ENCODE peak calls at places on chromosomes 1 and 21, in nine cellular contexts. C is lower lobe of right lung, N is fibroblast of mammary gland, H is lower leg skin, I is adrenal gland, T is astrocyte, S is left lung, K is IMR-90, R is esophagus squamous epithelium. J is an unnamed sample.
A peak's percentile ranks its signal among the peaks of the same experiment; 100 is the strongest.

GRCh38 chr1:19169642-19170041 is 40.4 kb downstream of the UBR4 start:
- DNase-seq in R (no peak), K (peak; percentile 80), H (no peak), I (no peak), T (peak; percentile 48), N (peak; percentile 66), C (no peak), S (no peak), J (no peak)

GRCh38 chr1:208047476-208047934 is 136.6 kb upstream of the CD34 start:
- DNase-seq in T (peak; percentile 48), I (no peak), H (peak; percentile 92), S (peak; percentile 67), C (peak; percentile 64), N (peak; percentile 36), K (peak; percentile 43), R (no peak), J (peak; percentile 55)

GRCh38 chr1:201224671-201225400 is 34.2 kb downstream of the IGFN1 start:
- DNase-seq in C (no peak), R (no peak), I (no peak), S (peak; percentile 10), N (peak; percentile 76), K (no peak), H (peak; percentile 72), T (no peak), J (peak; percentile 16)

GRCh38 chr1:119132179-119132578 is 8.3 kb downstream of the WARS2 start:
- DNase-seq in I (no peak), R (no peak), T (no peak), N (peak; percentile 37), S (no peak), K (no peak), C (no peak), H (no peak), J (no peak)

GRCh38 chr1:197868751-197869501 is 33.5 kb upstream of the C1orf53 start:
- DNase-seq in C (no peak), R (no peak), H (no peak), T (peak; percentile 36), N (peak; percentile 76), I (peak; percentile 27), K (peak; percentile 70), S (no peak), J (peak; percentile 78)

GRCh38 chr1:171254859-171255258 is 6.6 kb downstream of the FMO1 start:
- DNase-seq in H (no peak), T (peak; percentile 36), I (no peak), R (no peak), K (peak; percentile 47), S (no peak), C (no peak), N (peak; percentile 59), J (no peak)

GRCh38 chr1:158417586-158417985 is 8.5 kb downstream of the OR10K2 start:
- DNase-seq in S (no peak), I (no peak), C (no peak), T (no peak), R (no peak), N (no peak), K (no peak), H (no peak), J (no peak)

GRCh38 chr1:179142889-179143299 is 61.0 kb downstream of the TOR3A start:
- DNase-seq in S (no peak), C (no peak), K (peak; percentile 99), I (no peak), N (peak; percentile 99), T (peak; percentile 99), H (no peak), R (no peak), J (peak; percentile 98)

GRCh38 chr1:87765686-87766085 is 437.0 kb downstream of the LMO4 start:
- DNase-seq in H (no peak), K (peak; percentile 88), S (no peak), T (no peak), N (peak; percentile 89), C (no peak), R (no peak), I (no peak), J (peak; percentile 66)

GRCh38 chr1:77796695-77797405 is 17.4 kb downstream of the MIGA1 start:
- DNase-seq in K (no peak), S (no peak), R (no peak), I (no peak), T (no peak), H (no peak), C (no peak), N (no peak), J (no peak)

GRCh38 chr1:85623061-85623471 is 42.5 kb downstream of the CCN1 start:
- DNase-seq in C (no peak), T (peak; percentile 98), N (peak; percentile 91), K (peak; percentile 98), H (no peak), S (no peak), R (no peak), I (no peak), J (peak; percentile 70)
- TF ChIP-seq CTCF in C (no peak), T (no peak), N (no peak), K (no peak), H (no peak), S (no peak), R (no peak), I (no peak), J (no peak)

GRCh38 chr1:162144268-162144667 is 74.8 kb downstream of the NOS1AP start:
- DNase-seq in K (no peak), T (no peak), R (no peak), S (no peak), N (no peak), C (no peak), I (no peak), H (no peak), J (no peak)

GRCh38 chr1:162139398-162139685 is 69.9 kb downstream of the NOS1AP start:
- DNase-seq in C (no peak), R (no peak), K (no peak), I (no peak), T (no peak), H (no peak), S (no peak), N (no peak), J (no peak)

GRCh38 chr1:162138599-162139397 is 69.3 kb downstream of the NOS1AP start:
- DNase-seq in S (no peak), C (no peak), K (no peak), H (no peak), N (no peak), I (no peak), T (no peak), R (no peak), J (no peak)

GRCh38 chr1:162142968-162143367 is 73.5 kb downstream of the NOS1AP start:
- DNase-seq in C (no peak), T (no peak), H (no peak), N (no peak), K (no peak), S (no peak), I (no peak), R (no peak), J (no peak)

GRCh38 chr1:162141273-162142023 is 72.0 kb downstream of the NOS1AP start:
- DNase-seq in I (no peak), S (no peak), K (peak; percentile 42), N (peak; percentile 62), H (no peak), T (peak; percentile 66), C (no peak), R (no peak), J (peak; percentile 48)
- TF ChIP-seq CTCF in I (no peak), S (no peak), K (no peak), N (no peak), H (no peak), T (no peak), C (no peak), R (no peak), J (no peak)

GRCh38 chr21:42555756-42556438 is 42.2 kb downstream of the SLC37A1 start:
- DNase-seq in R (no peak), N (no peak), I (no peak), K (no peak), S (peak; percentile 26), H (no peak), T (no peak), C (peak; percentile 39), J (no peak)

GRCh38 chr21:42554251-42554937 is 40.7 kb downstream of the SLC37A1 start:
- DNase-seq in H (no peak), S (peak; percentile 30), N (no peak), T (no peak), I (peak; percentile 47), C (no peak), K (no peak), R (no peak), J (no peak)

GRCh38 chr21:42552407-42553336 is 39.0 kb downstream of the SLC37A1 start:
- DNase-seq in I (peak; percentile 11), C (peak; percentile 11), T (no peak), R (no peak), N (no peak), S (peak; percentile 3), H (peak; percentile 59), K (no peak), J (no peak)

GRCh38 chr21:42550817-42551216 is 37.2 kb downstream of the SLC37A1 start:
- DNase-seq in H (no peak), C (peak; percentile 10), I (no peak), R (no peak), T (no peak), N (no peak), S (peak; percentile 30), K (no peak), J (no peak)

GRCh38 chr21:42553435-42553834 is 39.8 kb downstream of the SLC37A1 start:
- DNase-seq in C (no peak), I (peak; percentile 20), R (no peak), H (no peak), K (no peak), T (no peak), N (no peak), S (peak; percentile 41), J (no peak)
- TF ChIP-seq CTCF in C (no peak), I (no peak), R (no peak), H (no peak), K (no peak), T (no peak), N (no peak), S (peak; percentile 40), J (no peak)

GRCh38 chr1:41161851-41162250 is 80.3 kb downstream of the SCMH1 start:
- DNase-seq in K (no peak), T (no peak), R (no peak), I (no peak), N (no peak), H (no peak), S (no peak), C (no peak), J (no peak)
- TF ChIP-seq CTCF in K (no peak), T (no peak), R (no peak), I (no peak), N (no peak), H (no peak), S (no peak), C (no peak), J (no peak)